ENCODE peak calls at places on chromosomes 7 and 10, in seven cellular contexts. F, M, R, J, Y, D and X are unnamed samples.

GRCh38 chr7:149771199-149771636 is 2.2 kb downstream of the ZNF467 start:
- DNase-seq in F (no peak), M (peak; percentile 30), R (no peak), J (no peak), Y (peak; percentile 70), D (peak; percentile 35), X (no peak)

GRCh38 chr10:132984801-132985545 is 42.6 kb upstream of the CFAP46 start:
- DNase-seq in F (no peak), M (peak; percentile 62), R (no peak), J (peak; percentile 39), Y (no peak), D (no peak), X (no peak)

GRCh38 chr7:43764039-43764789 is 5.7 kb downstream of the BLVRA start:
- DNase-seq in F (peak; percentile 50), M (no peak), R (peak; percentile 31), J (no peak), Y (peak; percentile 65), D (peak; percentile 90), X (no peak)

GRCh38 chr10:5945561-5946418 is 31.6 kb downstream of the IL15RA start:
- DNase-seq in F (peak; percentile 47), M (peak; percentile 45), R (no peak), J (peak; percentile 99), Y (peak; percentile 64), D (peak; percentile 57), X (no peak)

GRCh38 chr10:80277567-80278250 is 11.7 kb downstream of the MAT1A start:
- DNase-seq in F (peak; percentile 13), M (no peak), R (no peak), J (no peak), Y (peak; percentile 74), D (no peak), X (no peak)

GRCh38 chr10:62492012-62492869 is 118.1 kb downstream of the ZNF365 start:
- DNase-seq in F (no peak), M (peak; percentile 66), R (no peak), J (peak; percentile 93), Y (peak; percentile 7), D (peak; percentile 21), X (peak; percentile 36)

GRCh38 chr10:124685251-124685650 is 58.9 kb downstream of the FAM53B start:
- DNase-seq in F (no peak), M (peak; percentile 20), R (no peak), J (peak; percentile 59), Y (peak; percentile 61), D (peak; percentile 75), X (no peak)

GRCh38 chr10:98621630-98622029 is 174.9 kb upstream of the HPS1 start:
- DNase-seq in F (no peak), M (peak; percentile 23), R (no peak), J (no peak), Y (no peak), D (no peak), X (no peak)

GRCh38 chr10:79386637-79387465 is 39.6 kb downstream of the PPIF start:
- DNase-seq in F (peak; percentile 16), M (no peak), R (no peak), J (no peak), Y (no peak), D (peak; percentile 17), X (peak; percentile 22)

GRCh38 chr10:122241836-122242235 is 29.3 kb upstream of the BTBD16 start:
- DNase-seq in F (no peak), M (no peak), R (no peak), J (no peak), Y (no peak), D (no peak), X (no peak)

GRCh38 chr10:10499839-10500238 is 517.8 kb upstream of the CELF2 start:
- DNase-seq in F (no peak), M (no peak), R (no peak), J (peak; percentile 58), Y (no peak), D (no peak), X (no peak)

GRCh38 chr7:104137971-104138370 is 69.8 kb downstream of the ORC5 start:
- DNase-seq in F (no peak), M (peak; percentile 21), R (no peak), J (peak; percentile 68), Y (no peak), D (no peak), X (no peak)

GRCh38 chr10:77027576-77027975 is 610.0 kb downstream of the KCNMA1 start:
- DNase-seq in F (no peak), M (no peak), R (no peak), J (no peak), Y (no peak), D (no peak), X (no peak)

GRCh38 chr7:25054849-25055248 is 70.2 kb downstream of the CYCS start:
- DNase-seq in F (no peak), M (no peak), R (no peak), J (no peak), Y (no peak), D (no peak), X (no peak)

GRCh38 chr7:40704172-40704571 is 569.4 kb downstream of the SUGCT start:
- DNase-seq in F (no peak), M (peak; percentile 22), R (no peak), J (no peak), Y (no peak), D (no peak), X (no peak)
- TF ChIP-seq CTCF in F (no peak), M (peak; percentile 45), R (no peak), J (no peak), Y (no peak), D (no peak), X (no peak)

DNA sequence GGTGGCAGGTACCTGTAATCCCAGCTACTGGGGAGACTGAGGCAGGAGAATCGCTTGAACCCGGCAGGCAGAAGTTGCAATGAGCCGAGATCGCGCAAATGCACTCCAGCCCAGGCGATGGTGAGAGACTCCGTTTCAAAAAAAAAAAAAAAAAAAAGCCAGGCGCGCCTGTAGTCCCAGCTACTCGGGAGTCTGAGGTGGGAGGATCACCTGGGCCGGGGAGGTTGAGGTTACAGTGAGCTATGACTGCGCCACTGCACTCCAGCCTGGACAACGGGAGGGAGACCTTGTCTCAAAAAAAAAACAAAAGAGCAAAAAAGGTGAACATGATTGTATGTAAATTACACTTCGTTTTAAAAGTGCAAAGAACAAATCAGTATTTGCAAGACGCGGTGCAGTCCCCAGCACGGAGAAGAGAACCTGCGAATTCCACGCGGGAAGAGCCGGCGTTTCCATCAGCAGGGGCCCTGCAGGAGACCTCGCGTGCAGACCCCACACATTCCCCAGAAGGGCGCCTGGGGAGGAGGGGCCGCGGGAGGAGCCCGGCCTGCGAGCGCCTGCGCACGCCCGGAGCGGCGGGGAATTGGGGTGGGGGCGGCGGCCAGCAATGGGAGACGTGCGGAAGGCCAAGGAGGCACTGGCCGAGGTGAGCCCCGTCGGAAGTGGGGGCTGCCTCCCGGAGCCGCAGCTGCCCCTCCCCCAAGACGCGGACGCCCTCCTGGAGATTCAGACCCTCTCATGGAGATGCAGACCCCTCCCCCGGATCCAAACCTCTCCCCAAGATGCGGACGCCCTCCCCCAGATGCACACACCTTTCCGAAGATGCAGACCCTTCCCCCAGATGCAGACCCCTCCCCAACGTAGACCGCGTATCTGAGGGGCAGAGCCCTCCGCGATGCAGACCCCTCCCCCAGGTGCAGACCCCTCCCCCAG is 16.7 kb upstream of the SUN1 start:
- DNase-seq in F (peak; percentile 48), M (peak; percentile 91), R (peak; percentile 83), J (no peak), Y (peak; percentile 36), D (peak; percentile 37), X (peak; percentile 88)
- H3K4me3 ChIP-seq in F (peak overlapping the region; percentile 48), M (peak overlapping the region; percentile 59), R (peak overlapping the region; percentile 64), J (peak overlapping the region; percentile 57), Y (peak overlapping the region; percentile 20), D (peak overlapping the region; percentile 28), X (peak overlapping the region; percentile 82)

GRCh38 chr10:75294866-75295692 is 59.3 kb upstream of the COMTD1 start:
- DNase-seq in F (peak; percentile 74), M (peak; percentile 76), R (peak; percentile 81), J (peak; percentile 82), Y (peak; percentile 98), D (peak; percentile 82), X (peak; percentile 84)
- TF ChIP-seq CTCF in F (no peak), M (peak; percentile 7), R (peak; percentile 17), J (no peak), Y (peak; percentile 55), D (peak; percentile 12), X (peak; percentile 23)

GRCh38 chr10:95531041-95531809 is 29.9 kb downstream of the SORBS1 start:
- DNase-seq in F (no peak), M (no peak), R (no peak), J (no peak), Y (no peak), D (no peak), X (no peak)

GRCh38 chr10:95530561-95530960 is 30.6 kb downstream of the SORBS1 start:
- DNase-seq in F (no peak), M (no peak), R (no peak), J (no peak), Y (no peak), D (no peak), X (no peak)

GRCh38 chr10:95531994-95532399 is 29.2 kb downstream of the SORBS1 start:
- DNase-seq in F (no peak), M (no peak), R (no peak), J (no peak), Y (no peak), D (no peak), X (no peak)

GRCh38 chr10:95532536-95532935 is 28.6 kb downstream of the SORBS1 start:
- DNase-seq in F (no peak), M (no peak), R (no peak), J (peak; percentile 6), Y (no peak), D (no peak), X (no peak)

GRCh38 chr10:95530021-95530420 is 31.1 kb downstream of the SORBS1 start:
- DNase-seq in F (no peak), M (no peak), R (no peak), J (no peak), Y (no peak), D (no peak), X (no peak)
- H3K4me3 ChIP-seq in F (no peak overlapping the region), M (no peak overlapping the region), R (no peak overlapping the region), J (no peak overlapping the region), Y (no peak overlapping the region), D (no peak overlapping the region), X (no peak overlapping the region)

DNA sequence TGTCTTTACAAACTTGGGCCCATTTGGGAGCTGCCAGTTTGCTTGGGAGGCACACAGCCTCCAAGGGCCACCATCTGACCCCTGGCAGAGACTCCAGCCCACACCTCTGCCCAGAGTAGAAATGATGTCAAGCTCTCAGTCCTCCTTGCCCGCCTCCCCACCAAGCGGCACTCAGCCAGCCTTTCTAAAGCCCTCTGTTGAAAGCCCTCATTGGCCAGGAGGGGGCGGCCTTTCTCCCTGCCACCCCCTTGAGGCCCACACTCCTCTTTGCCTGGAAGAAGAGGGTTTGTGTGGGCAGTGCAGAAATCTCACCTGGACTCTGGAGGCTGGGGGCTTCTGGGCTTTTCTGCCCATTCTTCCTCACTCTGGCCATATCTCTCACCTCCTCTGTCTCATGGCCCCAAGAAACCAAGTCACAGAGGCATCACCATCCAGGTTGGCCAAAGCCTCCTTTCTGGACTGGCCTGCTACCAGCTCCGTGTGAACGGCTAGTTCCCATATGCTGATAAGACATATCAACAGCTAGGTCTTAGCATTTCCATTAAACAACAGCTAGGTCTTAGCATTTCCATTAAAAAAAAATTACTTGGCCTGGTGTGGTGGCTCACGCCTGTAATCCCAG is 36.1 kb downstream of the UBTD1 start:
- DNase-seq in F (no peak), M (peak; percentile 84), R (no peak), J (no peak), Y (no peak), D (peak; percentile 36), X (peak; percentile 39)
- TF ChIP-seq CTCF in F (peak; percentile 34), M (peak; percentile 91), R (peak; percentile 57), J (peak; percentile 52), Y (peak; percentile 11), D (peak; percentile 16), X (peak; percentile 47)

GRCh38 chr10:75295901-75296441 is 60.2 kb upstream of the COMTD1 start:
- DNase-seq in F (no peak), M (no peak), R (no peak), J (no peak), Y (peak; percentile 67), D (no peak), X (no peak)
- H3K4me3 ChIP-seq in F (no peak overlapping the region), M (peak overlapping the region; percentile 71), R (peak overlapping the region; percentile 61), J (no peak overlapping the region), Y (no peak overlapping the region), D (no peak overlapping the region), X (no peak overlapping the region)

GRCh38 chr7:29297194-29297890 is 102.8 kb downstream of the CHN2 start:
- DNase-seq in F (no peak), M (peak; percentile 86), R (no peak), J (no peak), Y (no peak), D (no peak), X (no peak)
- TF ChIP-seq CTCF in F (no peak), M (peak; percentile 79), R (peak; percentile 50), J (no peak), Y (no peak), D (no peak), X (peak; percentile 7)